ENCODE peak calls at places on chromosomes 11 and 22, in ten cellular contexts. G, H, W, J, M, B, O, V, P and S are unnamed samples.

GRCh38 chr11:46294365-46295309 is 17.2 kb downstream of the CREB3L1 start:
- DNase-seq in G (no peak), H (no peak), W (no peak), J (peak; percentile 42), M (peak; percentile 91), B (peak; percentile 76), O (no peak), V (no peak), P (peak; percentile 46), S (no peak)

GRCh38 chr11:109933126-109933525 is 160.1 kb upstream of the ZC3H12C start:
- DNase-seq in G (no peak), H (no peak), W (no peak), J (no peak), M (no peak), B (no peak), O (no peak), V (no peak), P (no peak), S (no peak)

GRCh38 chr11:96200243-96200642 is 142.8 kb downstream of the MAML2 start:
- DNase-seq in G (no peak), H (no peak), W (no peak), J (no peak), M (peak; percentile 90), B (no peak), O (no peak), V (no peak), P (no peak), S (no peak)

GRCh38 chr11:107824668-107825369 is 33.8 kb downstream of the SLC35F2 start:
- DNase-seq in G (no peak), H (no peak), W (no peak), J (no peak), M (peak; percentile 39), B (no peak), O (no peak), V (no peak), P (no peak), S (no peak)

GRCh38 chr22:38208549-38209097 is 6.8 kb downstream of the MAFF start:
- DNase-seq in G (no peak), H (no peak), W (no peak), J (no peak), M (no peak), B (no peak), O (no peak), V (no peak), P (no peak), S (no peak)

GRCh38 chr11:1506981-1507380 is 20.4 kb upstream of the MOB2 start:
- DNase-seq in G (no peak), H (peak; percentile 30), W (no peak), J (no peak), M (no peak), B (no peak), O (no peak), V (no peak), P (no peak), S (peak; percentile 32)

GRCh38 chr11:41110527-41110926 is 348.9 kb downstream of the LRRC4C start:
- DNase-seq in G (no peak), H (no peak), W (no peak), J (no peak), M (no peak), B (no peak), O (no peak), V (no peak), P (no peak), S (no peak)

GRCh38 chr22:29226246-29226981 is 20.7 kb downstream of the EMID1 start:
- DNase-seq in G (no peak), H (no peak), W (no peak), J (no peak), M (no peak), B (peak; percentile 50), O (no peak), V (no peak), P (no peak), S (peak; percentile 37)

GRCh38 chr11:67657300-67657699 is 6.8 kb upstream of the ACY3 start:
- DNase-seq in G (no peak), H (no peak), W (no peak), J (no peak), M (no peak), B (no peak), O (no peak), V (no peak), P (no peak), S (no peak)

GRCh38 chr11:103601230-103601846 is 435.1 kb upstream of the DDI1 start:
- DNase-seq in G (no peak), H (peak; percentile 49), W (no peak), J (peak; percentile 71), M (peak; percentile 79), B (no peak), O (peak; percentile 64), V (peak; percentile 49), P (peak; percentile 78), S (no peak)

GRCh38 chr11:36750349-36750748 is 152.3 kb upstream of the RAG2 start:
- DNase-seq in G (no peak), H (no peak), W (no peak), J (peak; percentile 26), M (peak; percentile 6), B (no peak), O (no peak), V (no peak), P (no peak), S (no peak)

GRCh38 chr11:68468217-68468828 is 7.8 kb downstream of the PPP6R3 start:
- DNase-seq in G (no peak), H (no peak), W (no peak), J (no peak), M (no peak), B (no peak), O (no peak), V (no peak), P (no peak), S (no peak)

GRCh38 chr11:104713366-104713765 is 184.9 kb downstream of the CASP12 start:
- DNase-seq in G (no peak), H (no peak), W (no peak), J (no peak), M (peak; percentile 46), B (no peak), O (no peak), V (no peak), P (no peak), S (no peak)

GRCh38 chr11:70845761-70846160 is 406.6 kb downstream of the SHANK2 start:
- DNase-seq in G (no peak), H (no peak), W (no peak), J (no peak), M (no peak), B (no peak), O (no peak), V (no peak), P (no peak), S (no peak)